ENCODE peak calls at places on chromosomes 3 and 15, in six cellular contexts. U, B, S, X, M and Q are unnamed samples.

GRCh38 chr3:181782306-181782924 is 70.7 kb downstream of the SOX2 start:
- DNase-seq in X (no peak), U (no peak), B (no peak), M (no peak), S (no peak), Q (no peak)

GRCh38 chr15:78397382-78397781 is 40.6 kb upstream of the IREB2 start:
- DNase-seq in X (no peak), M (no peak), S (no peak), U (no peak), B (no peak), Q (no peak)

GRCh38 chr3:70614111-70614510 is 301.7 kb upstream of the MDFIC2 start:
- DNase-seq in M (no peak), X (no peak), U (no peak), B (no peak), S (no peak), Q (no peak)

GRCh38 chr3:45787551-45787950 is 8.8 kb downstream of the SLC6A20 start:
- DNase-seq in S (no peak), B (no peak), M (peak), U (no peak), X (no peak), Q (no peak)

GRCh38 chr3:114364806-114365205 is 71.0 kb downstream of the TIGIT start:
- DNase-seq in B (no peak), S (no peak), X (no peak), M (no peak), U (no peak), Q (no peak)

GRCh38 chr3:132721479-132722164 is 587 bp downstream of the NPHP3 start:
- DNase-seq in S (peak), U (no peak), M (peak), X (peak), B (no peak), Q (peak)

GRCh38 chr3:194572131-194572789 is 61.0 kb downstream of the TMEM44 start:
- DNase-seq in X (peak), B (no peak), M (no peak), U (no peak), S (peak), Q (peak)

GRCh38 chr3:133486658-133487057 is 86.8 kb downstream of the BFSP2 start:
- DNase-seq in B (no peak), U (no peak), S (no peak), M (no peak), X (no peak), Q (no peak)

GRCh38 chr15:79442911-79443310 is 10.8 kb downstream of the MINAR1 start:
- DNase-seq in M (no peak), S (no peak), X (no peak), U (no peak), B (no peak), Q (no peak)

GRCh38 chr3:135460273-135460672 is 505.3 kb upstream of the PPP2R3A start:
- DNase-seq in X (no peak), M (no peak), S (no peak), B (no peak), U (no peak), Q (no peak)

GRCh38 chr15:93467327-93467726 is 378.3 kb upstream of the RGMA start:
- DNase-seq in B (no peak), S (peak), M (no peak), U (no peak), X (peak), Q (no peak)

GRCh38 chr3:159929894-159930235 is 58.8 kb upstream of the IL12A start:
- DNase-seq in S (no peak), B (no peak), M (no peak), X (no peak), U (no peak), Q (no peak)

GRCh38 chr3:60514866-60515265 is 736.4 kb downstream of the FHIT start:
- DNase-seq in B (no peak), U (no peak), S (no peak), M (no peak), X (no peak), Q (no peak)

GRCh38 chr3:60517134-60517533 is 734.1 kb downstream of the FHIT start:
- DNase-seq in X (no peak), S (no peak), U (no peak), B (no peak), M (no peak), Q (no peak)

GRCh38 chr3:60514085-60514649 is 737.1 kb downstream of the FHIT start:
- DNase-seq in B (no peak), S (no peak), M (no peak), X (no peak), U (no peak), Q (no peak)

GRCh38 chr3:60512506-60512905 is 738.7 kb downstream of the FHIT start:
- DNase-seq in M (no peak), S (no peak), X (no peak), B (no peak), U (no peak), Q (no peak)

DNA sequence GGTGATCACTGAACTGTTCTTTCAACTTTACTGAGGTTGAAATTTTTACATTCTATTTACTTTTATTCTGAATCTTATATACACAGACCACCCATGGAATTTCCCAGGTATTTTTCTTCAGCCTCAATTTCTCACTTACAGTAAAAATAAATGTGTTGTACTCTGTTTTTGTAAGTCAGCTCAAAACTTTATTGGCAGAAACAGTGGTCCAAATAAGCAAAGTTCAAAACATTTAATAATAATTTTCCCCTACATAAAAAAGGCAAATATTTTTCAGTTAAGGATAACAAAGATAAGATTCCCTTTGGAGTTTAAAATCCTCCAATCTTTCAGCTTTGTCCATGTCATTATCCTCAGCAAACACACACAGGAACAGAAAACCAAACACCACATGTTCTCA is 738.0 kb downstream of the FHIT start:
- DNase-seq in B (no peak), S (no peak), M (no peak), U (no peak), X (no peak), Q (no peak)
- TF ChIP-seq POLR2A in B (no peak), S (no peak), M (no peak), U (no peak), X (no peak), Q (no peak)

DNA sequence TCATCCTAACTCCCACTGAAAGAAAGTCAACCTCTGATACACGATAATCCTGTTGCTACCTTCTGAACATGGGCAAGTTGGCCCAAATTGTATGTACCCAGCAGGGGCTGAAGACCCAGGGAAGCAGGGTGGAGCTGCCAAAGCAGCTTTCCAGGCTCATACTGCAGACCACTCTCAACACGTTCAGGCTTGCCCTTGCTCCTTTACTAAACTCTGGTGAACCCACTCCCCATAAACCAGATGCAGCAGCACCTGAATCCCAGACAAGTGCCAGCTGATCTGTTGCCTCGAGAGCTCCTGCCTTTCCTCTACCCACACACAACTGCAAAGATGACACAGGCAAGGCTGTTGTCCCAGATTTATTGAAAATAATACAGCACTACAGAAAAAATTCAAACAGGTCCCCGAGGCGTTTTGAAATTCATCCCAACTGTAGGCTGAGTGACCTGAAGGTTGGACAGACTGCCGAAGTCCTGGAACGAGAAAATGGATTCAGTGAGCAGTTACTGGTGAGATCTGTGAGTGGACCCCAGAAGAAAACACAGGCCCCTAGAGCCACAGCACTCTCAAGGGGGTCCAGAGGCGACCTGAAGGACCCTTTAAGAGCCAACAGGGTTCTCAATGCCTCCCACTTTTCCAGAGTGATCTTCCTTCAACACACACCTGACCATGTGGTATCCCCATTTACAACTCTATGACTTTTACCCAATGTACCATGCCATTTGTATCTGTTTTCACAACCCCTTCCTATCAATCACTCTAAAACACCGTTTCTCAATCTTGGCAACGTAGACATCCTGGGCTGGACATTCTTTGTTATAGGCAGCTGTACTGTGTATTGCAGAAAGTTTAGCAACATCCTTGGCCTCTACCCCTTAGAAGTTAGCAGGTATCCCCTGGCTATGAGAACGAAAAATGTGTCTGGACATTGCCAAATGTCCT is 3.6 kb downstream of the RPS17 start:
- DNase-seq in S (no peak), X (no peak), M (no peak), B (no peak), U (no peak), Q (no peak)
- TF ChIP-seq POLR2A in S (no peak), X (no peak), M (no peak), B (peak), U (no peak), Q (no peak)

DNA sequence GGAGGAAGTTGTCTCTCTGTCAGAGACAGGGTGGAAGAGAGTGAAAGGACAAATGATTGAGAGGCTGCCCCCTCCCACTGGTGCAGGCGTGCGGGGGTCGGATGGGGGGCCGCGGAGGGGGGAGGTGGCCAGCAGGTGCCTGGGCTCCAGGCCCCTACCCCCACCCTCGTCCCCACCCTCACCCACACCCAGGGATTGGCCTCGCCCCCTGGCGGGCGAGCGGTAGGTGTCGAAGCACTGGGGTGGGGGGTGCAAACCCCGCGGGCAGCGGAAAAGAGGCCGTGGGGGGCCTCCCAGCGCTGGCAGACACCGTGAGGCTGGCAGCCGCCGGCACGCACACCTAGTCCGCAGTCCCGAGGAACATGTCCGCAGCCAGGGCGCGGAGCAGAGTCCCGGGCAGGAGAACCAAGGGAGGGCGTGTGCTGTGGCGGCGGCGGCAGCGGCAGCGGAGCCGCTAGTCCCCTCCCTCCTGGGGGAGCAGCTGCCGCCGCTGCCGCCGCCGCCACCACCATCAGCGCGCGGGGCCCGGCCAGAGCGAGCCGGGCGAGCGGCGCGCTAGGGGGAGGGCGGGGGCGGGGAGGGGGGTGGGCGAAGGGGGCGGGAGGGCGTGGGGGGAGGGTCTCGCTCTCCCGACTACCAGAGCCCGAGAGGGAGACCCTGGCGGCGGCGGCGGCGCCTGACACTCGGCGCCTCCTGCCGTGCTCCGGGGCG is at the start of gene KAT2B:
- DNase-seq in B (peak), S (peak), U (peak), X (peak), M (peak), Q (peak)
- TF ChIP-seq POLR2A in B (no peak), S (peak), U (no peak), X (peak), M (no peak), Q (peak)

DNA sequence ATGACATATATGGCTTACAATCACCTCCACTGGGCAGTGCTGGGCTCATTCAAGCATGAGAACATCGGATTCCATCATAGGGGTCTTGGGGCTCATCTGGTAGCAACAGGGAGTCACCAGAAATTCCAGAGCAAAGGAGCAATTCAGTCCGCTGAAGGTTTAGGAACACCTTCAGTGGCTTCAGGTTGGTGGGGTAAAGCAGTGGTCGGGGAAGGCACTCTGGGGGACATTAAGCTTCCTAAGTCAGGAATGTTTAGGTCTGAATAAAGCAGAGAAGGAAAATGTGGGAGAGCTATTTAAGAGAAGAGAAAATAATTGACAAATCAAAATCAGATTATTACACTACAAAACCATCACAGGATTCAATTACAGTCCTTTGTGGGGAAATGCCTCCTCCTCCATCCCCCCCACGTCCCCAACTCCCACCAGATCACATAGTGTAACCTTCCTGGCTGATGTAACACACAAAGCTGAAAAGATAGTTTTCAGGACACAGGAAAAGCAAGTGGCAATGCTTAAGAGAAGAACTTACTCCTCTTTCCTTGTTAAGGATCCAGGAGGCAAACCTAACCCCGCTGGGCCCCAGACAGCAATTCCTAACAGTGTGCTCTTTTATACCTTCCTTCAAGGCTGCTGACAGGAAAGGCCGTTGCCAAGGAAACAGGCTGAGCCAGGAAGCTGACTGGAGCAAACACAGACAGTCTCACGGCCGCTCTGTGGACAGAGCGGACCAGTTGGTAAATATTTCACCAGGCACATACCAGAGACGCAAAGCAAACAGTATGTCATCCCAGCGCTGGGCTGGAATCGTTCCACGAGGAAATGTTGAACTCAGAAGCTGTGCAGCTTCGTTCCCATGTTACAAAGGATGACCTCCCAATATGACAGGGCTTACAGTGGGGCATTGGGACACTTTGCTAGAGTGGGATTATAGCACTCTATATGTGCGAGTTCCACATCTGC is 57.5 kb upstream of the LMCD1 start:
- DNase-seq in U (no peak), S (peak), M (peak), X (peak), B (no peak), Q (no peak)
- TF ChIP-seq POLR2A in U (no peak), S (peak), M (no peak), X (peak), B (no peak), Q (no peak)

GRCh38 chr3:78668302-78668701 is 1099.5 kb downstream of the ROBO1 start:
- DNase-seq in U (no peak), X (no peak), M (no peak), B (no peak), S (no peak), Q (no peak)
- TF ChIP-seq POLR2A in U (no peak), X (no peak), M (no peak), B (no peak), S (no peak), Q (no peak)

GRCh38 chr3:183635431-183636220 is at the start of gene KLHL24:
- DNase-seq in S (peak), M (peak), X (peak), U (peak), B (peak), Q (peak)
- TF ChIP-seq POLR2A in S (peak), M (no peak), X (peak), U (peak), B (peak), Q (peak)

GRCh38 chr3:186284661-186285060 is 77.4 kb downstream of the DGKG start:
- DNase-seq in X (no peak), M (no peak), B (no peak), S (no peak), U (no peak), Q (no peak)
- TF ChIP-seq POLR2A in X (no peak), M (no peak), B (no peak), S (no peak), U (no peak), Q (no peak)

GRCh38 chr15:43775411-43775965 is 1.3 kb downstream of the ELL3 start:
- DNase-seq in X (peak), M (peak), S (peak), U (no peak), B (no peak), Q (peak)
- TF ChIP-seq POLR2A in X (no peak), M (no peak), S (no peak), U (no peak), B (no peak), Q (no peak)